ENCODE peak calls at places on chromosomes 11 and 22, in nine cellular contexts. One of them, this sample, is unnamed.

GRCh38 chr11:128052912-128053641 is 534.3 kb downstream of the ETS1 start:
- DNase-seq in Peyer's patch: no peak
- DNase-seq in tibial nerve: no peak
- DNase-seq in SK-N-SH: peak; percentile 15
- DNase-seq in CD4-positive, CD25-positive, alpha-beta regulatory T cell: peak; percentile 77
- DNase-seq in HFF-Myc: peak; percentile 83
- DNase-seq in lung: no peak
- DNase-seq in heart right ventricle: no peak
- DNase-seq in spleen: no peak
- DNase-seq in this sample: no peak

GRCh38 chr11:64753019-64753379 is 6.8 kb downstream of the PYGM start:
- DNase-seq in Peyer's patch: no peak
- DNase-seq in tibial nerve: no peak
- DNase-seq in SK-N-SH: no peak
- DNase-seq in CD4-positive, CD25-positive, alpha-beta regulatory T cell: no peak
- DNase-seq in HFF-Myc: no peak
- DNase-seq in lung: no peak
- DNase-seq in heart right ventricle: no peak
- DNase-seq in spleen: no peak
- DNase-seq in this sample: no peak

GRCh38 chr11:48055292-48056132 is 75.2 kb downstream of the PTPRJ start:
- DNase-seq in Peyer's patch: peak; percentile 72
- DNase-seq in tibial nerve: no peak
- DNase-seq in SK-N-SH: no peak
- DNase-seq in CD4-positive, CD25-positive, alpha-beta regulatory T cell: peak; percentile 94
- DNase-seq in HFF-Myc: no peak
- DNase-seq in lung: peak; percentile 48
- DNase-seq in heart right ventricle: no peak
- DNase-seq in spleen: no peak
- DNase-seq in this sample: peak; percentile 86

GRCh38 chr11:13667245-13667644 is 1.2 kb upstream of the FAR1 start:
- DNase-seq in Peyer's patch: no peak
- DNase-seq in tibial nerve: no peak
- DNase-seq in SK-N-SH: no peak
- DNase-seq in CD4-positive, CD25-positive, alpha-beta regulatory T cell: peak; percentile 17
- DNase-seq in HFF-Myc: no peak
- DNase-seq in lung: no peak
- DNase-seq in heart right ventricle: no peak
- DNase-seq in spleen: no peak
- DNase-seq in this sample: no peak

GRCh38 chr22:34281738-34282137 is 361.5 kb upstream of the LARGE1 start:
- DNase-seq in Peyer's patch: no peak
- DNase-seq in tibial nerve: no peak
- DNase-seq in SK-N-SH: no peak
- DNase-seq in CD4-positive, CD25-positive, alpha-beta regulatory T cell: no peak
- DNase-seq in HFF-Myc: no peak
- DNase-seq in lung: peak; percentile 9
- DNase-seq in heart right ventricle: no peak
- DNase-seq in spleen: no peak
- DNase-seq in this sample: no peak

GRCh38 chr11:111366560-111367410 is 12.3 kb downstream of the POU2AF1 start:
- DNase-seq in Peyer's patch: no peak
- DNase-seq in tibial nerve: no peak
- DNase-seq in SK-N-SH: no peak
- DNase-seq in CD4-positive, CD25-positive, alpha-beta regulatory T cell: no peak
- DNase-seq in HFF-Myc: no peak
- DNase-seq in lung: no peak
- DNase-seq in heart right ventricle: no peak
- DNase-seq in spleen: no peak
- DNase-seq in this sample: no peak

GRCh38 chr11:108807262-108807661 is 142.4 kb downstream of the DDX10 start:
- DNase-seq in Peyer's patch: no peak
- DNase-seq in tibial nerve: no peak
- DNase-seq in SK-N-SH: no peak
- DNase-seq in CD4-positive, CD25-positive, alpha-beta regulatory T cell: no peak
- DNase-seq in HFF-Myc: no peak
- DNase-seq in lung: no peak
- DNase-seq in heart right ventricle: no peak
- DNase-seq in spleen: no peak
- DNase-seq in this sample: no peak

GRCh38 chr22:41482319-41482935 is 13.5 kb downstream of the ACO2 start:
- DNase-seq in Peyer's patch: no peak
- DNase-seq in tibial nerve: no peak
- DNase-seq in SK-N-SH: no peak
- DNase-seq in CD4-positive, CD25-positive, alpha-beta regulatory T cell: no peak
- DNase-seq in HFF-Myc: peak; percentile 38
- DNase-seq in lung: no peak
- DNase-seq in heart right ventricle: no peak
- DNase-seq in spleen: no peak
- DNase-seq in this sample: no peak

GRCh38 chr22:39524089-39524752 is 3.9 kb downstream of the ATF4 start:
- DNase-seq in Peyer's patch: no peak
- DNase-seq in tibial nerve: no peak
- DNase-seq in SK-N-SH: no peak
- DNase-seq in CD4-positive, CD25-positive, alpha-beta regulatory T cell: no peak
- DNase-seq in HFF-Myc: no peak
- DNase-seq in lung: no peak
- DNase-seq in heart right ventricle: no peak
- DNase-seq in spleen: no peak
- DNase-seq in this sample: no peak

GRCh38 chr22:30879398-30879797 is 89.2 kb downstream of the MORC2 start:
- DNase-seq in Peyer's patch: no peak
- DNase-seq in tibial nerve: no peak
- DNase-seq in SK-N-SH: no peak
- DNase-seq in CD4-positive, CD25-positive, alpha-beta regulatory T cell: no peak
- DNase-seq in HFF-Myc: no peak
- DNase-seq in lung: no peak
- DNase-seq in heart right ventricle: no peak
- DNase-seq in spleen: peak; percentile 44
- DNase-seq in this sample: no peak

GRCh38 chr22:41939981-41940852 is 6.7 kb downstream of the CENPM start:
- DNase-seq in Peyer's patch: peak; percentile 99
- DNase-seq in tibial nerve: no peak
- DNase-seq in SK-N-SH: no peak
- DNase-seq in CD4-positive, CD25-positive, alpha-beta regulatory T cell: peak; percentile 98
- DNase-seq in HFF-Myc: no peak
- DNase-seq in lung: peak; percentile 39
- DNase-seq in heart right ventricle: no peak
- DNase-seq in spleen: peak; percentile 95
- DNase-seq in this sample: no peak

GRCh38 chr22:27116295-27116694 is 458.9 kb downstream of the MIAT start:
- DNase-seq in Peyer's patch: no peak
- DNase-seq in tibial nerve: no peak
- DNase-seq in SK-N-SH: no peak
- DNase-seq in CD4-positive, CD25-positive, alpha-beta regulatory T cell: no peak
- DNase-seq in HFF-Myc: no peak
- DNase-seq in lung: no peak
- DNase-seq in heart right ventricle: no peak
- DNase-seq in spleen: no peak
- DNase-seq in this sample: no peak

GRCh38 chr11:30451642-30452041 is 128.7 kb downstream of the ARL14EP start:
- DNase-seq in Peyer's patch: no peak
- DNase-seq in tibial nerve: no peak
- DNase-seq in SK-N-SH: no peak
- DNase-seq in CD4-positive, CD25-positive, alpha-beta regulatory T cell: no peak
- DNase-seq in HFF-Myc: no peak
- DNase-seq in lung: no peak
- DNase-seq in heart right ventricle: no peak
- DNase-seq in spleen: no peak
- DNase-seq in this sample: no peak

GRCh38 chr11:111846640-111847039 is 24.7 kb downstream of the ALG9 start:
- DNase-seq in Peyer's patch: no peak
- DNase-seq in tibial nerve: no peak
- DNase-seq in SK-N-SH: no peak
- DNase-seq in CD4-positive, CD25-positive, alpha-beta regulatory T cell: no peak
- DNase-seq in HFF-Myc: no peak
- DNase-seq in lung: no peak
- DNase-seq in heart right ventricle: no peak
- DNase-seq in spleen: no peak
- DNase-seq in this sample: no peak

GRCh38 chr11:128604723-128605122 is 17.4 kb upstream of the ETS1 start:
- DNase-seq in Peyer's patch: no peak
- DNase-seq in tibial nerve: no peak
- DNase-seq in SK-N-SH: no peak
- DNase-seq in CD4-positive, CD25-positive, alpha-beta regulatory T cell: no peak
- DNase-seq in HFF-Myc: no peak
- DNase-seq in lung: no peak
- DNase-seq in heart right ventricle: no peak
- DNase-seq in spleen: no peak
- DNase-seq in this sample: no peak

GRCh38 chr11:58926251-58926650 is 13.0 kb upstream of the GLYATL1 start:
- DNase-seq in Peyer's patch: no peak
- DNase-seq in tibial nerve: no peak
- DNase-seq in SK-N-SH: no peak
- DNase-seq in CD4-positive, CD25-positive, alpha-beta regulatory T cell: no peak
- DNase-seq in HFF-Myc: no peak
- DNase-seq in lung: no peak
- DNase-seq in heart right ventricle: no peak
- DNase-seq in spleen: no peak
- DNase-seq in this sample: no peak

GRCh38 chr22:23088199-23088604 is 17.9 kb downstream of the GNAZ start:
- DNase-seq in Peyer's patch: no peak
- DNase-seq in tibial nerve: no peak
- DNase-seq in SK-N-SH: no peak
- DNase-seq in CD4-positive, CD25-positive, alpha-beta regulatory T cell: peak; percentile 1
- DNase-seq in HFF-Myc: no peak
- DNase-seq in lung: no peak
- DNase-seq in heart right ventricle: no peak
- DNase-seq in spleen: no peak
- DNase-seq in this sample: no peak

GRCh38 chr11:66218846-66219620 is 49.4 kb upstream of the RAB1B start:
- DNase-seq in Peyer's patch: no peak
- DNase-seq in tibial nerve: no peak
- DNase-seq in SK-N-SH: no peak
- DNase-seq in CD4-positive, CD25-positive, alpha-beta regulatory T cell: no peak
- DNase-seq in HFF-Myc: no peak
- DNase-seq in lung: no peak
- DNase-seq in heart right ventricle: no peak
- DNase-seq in spleen: no peak
- DNase-seq in this sample: no peak

GRCh38 chr22:46368422-46368821 is 32.9 kb downstream of the TRMU start:
- DNase-seq in Peyer's patch: no peak
- DNase-seq in tibial nerve: no peak
- DNase-seq in SK-N-SH: no peak
- DNase-seq in CD4-positive, CD25-positive, alpha-beta regulatory T cell: no peak
- DNase-seq in HFF-Myc: no peak
- DNase-seq in lung: no peak
- DNase-seq in heart right ventricle: no peak
- DNase-seq in spleen: no peak
- DNase-seq in this sample: no peak

DNA sequence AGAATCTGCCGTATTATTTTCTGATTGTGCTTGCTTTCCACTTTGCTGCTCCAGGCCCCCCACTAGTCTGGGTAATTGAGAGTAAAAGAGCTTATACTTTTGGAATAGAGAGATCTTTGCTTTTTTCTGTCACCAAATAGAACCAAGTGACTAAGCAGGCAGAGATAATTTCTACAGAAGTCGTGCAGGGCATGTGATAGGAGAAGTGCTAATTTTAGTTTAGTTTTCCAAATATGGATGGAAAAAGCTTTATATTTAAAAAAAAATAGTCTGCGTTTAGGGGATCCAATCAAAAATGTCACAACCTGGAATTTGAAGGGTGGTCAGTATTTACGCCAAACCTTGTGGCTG is 165.6 kb downstream of the LDLRAD3 start:
- DNase-seq in Peyer's patch: no peak
- DNase-seq in tibial nerve: no peak
- DNase-seq in SK-N-SH: no peak
- DNase-seq in CD4-positive, CD25-positive, alpha-beta regulatory T cell: no peak
- DNase-seq in HFF-Myc: no peak
- DNase-seq in lung: no peak
- DNase-seq in heart right ventricle: no peak
- DNase-seq in spleen: no peak
- DNase-seq in this sample: no peak
- H3K4me3 ChIP-seq in Peyer's patch: no peak overlapping the region
- H3K4me3 ChIP-seq in tibial nerve: no peak overlapping the region
- H3K4me3 ChIP-seq in SK-N-SH: no peak overlapping the region
- H3K4me3 ChIP-seq in CD4-positive, CD25-positive, alpha-beta regulatory T cell: no peak overlapping the region
- H3K4me3 ChIP-seq in HFF-Myc: no peak overlapping the region
- H3K4me3 ChIP-seq in lung: no peak overlapping the region
- H3K4me3 ChIP-seq in heart right ventricle: no peak overlapping the region
- H3K4me3 ChIP-seq in spleen: no peak overlapping the region
- H3K4me3 ChIP-seq in this sample: no peak overlapping the region

GRCh38 chr11:31455177-31455576 is 54.2 kb downstream of the IMMP1L start:
- DNase-seq in Peyer's patch: no peak
- DNase-seq in tibial nerve: no peak
- DNase-seq in SK-N-SH: no peak
- DNase-seq in CD4-positive, CD25-positive, alpha-beta regulatory T cell: no peak
- DNase-seq in HFF-Myc: no peak
- DNase-seq in lung: no peak
- DNase-seq in heart right ventricle: no peak
- DNase-seq in spleen: no peak
- DNase-seq in this sample: no peak
- H3K4me3 ChIP-seq in Peyer's patch: no peak overlapping the region
- H3K4me3 ChIP-seq in tibial nerve: no peak overlapping the region
- H3K4me3 ChIP-seq in SK-N-SH: no peak overlapping the region
- H3K4me3 ChIP-seq in CD4-positive, CD25-positive, alpha-beta regulatory T cell: no peak overlapping the region
- H3K4me3 ChIP-seq in HFF-Myc: no peak overlapping the region
- H3K4me3 ChIP-seq in lung: no peak overlapping the region
- H3K4me3 ChIP-seq in heart right ventricle: no peak overlapping the region
- H3K4me3 ChIP-seq in spleen: no peak overlapping the region
- H3K4me3 ChIP-seq in this sample: no peak overlapping the region

GRCh38 chr11:7168741-7168990 is 79.9 kb downstream of the RBMXL2 start:
- DNase-seq in Peyer's patch: no peak
- DNase-seq in tibial nerve: no peak
- DNase-seq in SK-N-SH: no peak
- DNase-seq in CD4-positive, CD25-positive, alpha-beta regulatory T cell: no peak
- DNase-seq in HFF-Myc: no peak
- DNase-seq in lung: no peak
- DNase-seq in heart right ventricle: no peak
- DNase-seq in spleen: no peak
- DNase-seq in this sample: no peak
- H3K4me3 ChIP-seq in Peyer's patch: no peak overlapping the region
- H3K4me3 ChIP-seq in tibial nerve: no peak overlapping the region
- H3K4me3 ChIP-seq in SK-N-SH: no peak overlapping the region
- H3K4me3 ChIP-seq in CD4-positive, CD25-positive, alpha-beta regulatory T cell: no peak overlapping the region
- H3K4me3 ChIP-seq in HFF-Myc: no peak overlapping the region
- H3K4me3 ChIP-seq in lung: no peak overlapping the region
- H3K4me3 ChIP-seq in heart right ventricle: no peak overlapping the region
- H3K4me3 ChIP-seq in spleen: no peak overlapping the region
- H3K4me3 ChIP-seq in this sample: no peak overlapping the region

DNA sequence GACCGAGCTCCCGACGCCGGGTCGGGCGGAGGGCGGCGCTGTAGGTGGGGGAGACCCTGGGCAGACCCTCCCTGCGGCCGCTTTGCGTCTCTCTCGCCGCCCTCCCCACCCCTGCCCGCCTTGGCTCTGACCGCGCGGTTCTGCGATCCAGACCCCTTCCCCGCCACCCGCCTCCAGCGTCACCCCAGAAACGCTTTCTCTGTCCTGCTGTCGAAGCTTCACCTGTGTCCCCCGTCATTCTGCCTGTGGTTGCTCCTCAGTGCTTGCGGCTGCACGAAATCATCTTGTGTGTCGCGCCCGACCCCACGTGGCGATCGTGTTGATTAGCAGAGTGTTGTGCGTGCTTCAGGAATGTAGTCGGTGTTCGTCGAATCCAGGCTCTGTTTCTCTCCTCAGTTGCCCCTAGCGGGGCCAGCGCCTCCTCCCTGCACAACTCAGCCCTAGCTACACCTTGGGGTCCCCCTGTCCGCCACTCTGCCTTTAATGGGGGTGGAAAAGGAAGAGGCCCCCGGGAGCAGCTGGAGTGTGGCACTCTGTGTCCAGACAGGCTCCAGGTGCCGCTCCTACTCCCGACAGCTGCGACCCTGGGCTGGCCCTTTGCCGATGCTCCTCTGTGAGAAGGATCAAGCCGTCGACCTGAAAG is 851 bp downstream of the PTDSS2 start:
- DNase-seq in Peyer's patch: peak; percentile 86
- DNase-seq in tibial nerve: peak; percentile 71
- DNase-seq in SK-N-SH: peak; percentile 69
- DNase-seq in CD4-positive, CD25-positive, alpha-beta regulatory T cell: peak; percentile 88
- DNase-seq in HFF-Myc: no peak
- DNase-seq in lung: peak; percentile 68
- DNase-seq in heart right ventricle: peak; percentile 42
- DNase-seq in spleen: peak; percentile 93
- DNase-seq in this sample: no peak
- H3K4me3 ChIP-seq in Peyer's patch: peak overlapping the region; percentile 99
- H3K4me3 ChIP-seq in tibial nerve: peak overlapping the region; percentile 67
- H3K4me3 ChIP-seq in SK-N-SH: peak overlapping the region; percentile 77
- H3K4me3 ChIP-seq in CD4-positive, CD25-positive, alpha-beta regulatory T cell: peak overlapping the region; percentile 26
- H3K4me3 ChIP-seq in HFF-Myc: peak overlapping the region; percentile 67
- H3K4me3 ChIP-seq in lung: peak overlapping the region; percentile 88
- H3K4me3 ChIP-seq in heart right ventricle: peak overlapping the region; percentile 72
- H3K4me3 ChIP-seq in spleen: peak overlapping the region; percentile 96
- H3K4me3 ChIP-seq in this sample: peak overlapping the region; percentile 80

This sample was measured in epithelial cell of proximal tubule.